ENCODE peak calls at places on chromosomes 16 and 17, in five cellular contexts. T is cardiac muscle cell, J is fibroblast of the aortic adventitia, U is astrocyte of the spinal cord, M is tibial artery. L is an unnamed sample.

GRCh38 chr16:426906-427249 is 1.4 kb downstream of the RAB11FIP3 start:
- DNase-seq in J (no peak), T (no peak), M (peak), U (no peak), L (no peak)

GRCh38 chr16:74832228-74832627 is 57.6 kb upstream of the FA2H start:
- DNase-seq in U (no peak), M (no peak), J (no peak), T (no peak), L (no peak)

GRCh38 chr17:76920364-76921139 is 52.3 kb downstream of the MGAT5B start:
- DNase-seq in T (no peak), U (no peak), J (no peak), M (no peak), L (no peak)

GRCh38 chr17:82107341-82107860 is 9.4 kb upstream of the FASN start:
- DNase-seq in M (no peak), T (no peak), J (no peak), U (no peak), L (peak)

GRCh38 chr17:41785091-41785875 is 1.2 kb downstream of the JUP start:
- DNase-seq in J (no peak), T (peak), U (no peak), M (no peak), L (no peak)

GRCh38 chr16:66605177-66605999 is 884 bp downstream of the CMTM3 start:
- DNase-seq in U (peak), M (peak), T (peak), J (peak), L (peak)

GRCh38 chr16:5323284-5323683 is 225.7 kb upstream of the EEF2KMT start:
- DNase-seq in T (no peak), M (no peak), J (no peak), U (no peak), L (no peak)

GRCh38 chr17:83058478-83059167 is 20.8 kb upstream of the METRNL start:
- DNase-seq in M (no peak), U (no peak), J (no peak), T (no peak), L (no peak)

GRCh38 chr17:75832164-75832651 is 12.0 kb downstream of the UNC13D start:
- DNase-seq in J (peak), M (no peak), U (peak), T (peak), L (no peak)

GRCh38 chr17:20241855-20242254 is 225.5 kb downstream of the LGALS9B start:
- DNase-seq in M (no peak), T (no peak), J (no peak), U (no peak), L (no peak)

GRCh38 chr17:8482546-8482945 is 46.9 kb downstream of the NDEL1 start:
- DNase-seq in M (no peak), J (no peak), U (no peak), T (no peak), L (no peak)

GRCh38 chr16:89697616-89698331 is 3.7 kb downstream of the SPATA2L start:
- DNase-seq in M (no peak), T (no peak), J (no peak), U (no peak), L (no peak)

GRCh38 chr17:55434721-55435120 is 13.1 kb upstream of the MMD start:
- DNase-seq in U (no peak), M (no peak), T (no peak), J (no peak), L (no peak)

GRCh38 chr16:1337486-1337885 is 4.0 kb downstream of the BAIAP3 start:
- DNase-seq in J (no peak), U (no peak), T (no peak), M (no peak), L (no peak)

GRCh38 chr16:90077757-90078593 is 844 bp upstream of the PRDM7 start:
- DNase-seq in U (peak), T (peak), J (peak), M (no peak), L (peak)

GRCh38 chr16:53817117-53817516 is 113.2 kb downstream of the FTO start:
- DNase-seq in T (peak), U (peak), J (peak), M (no peak), L (no peak)

GRCh38 chr16:69132424-69133252 is at the start of the genes CHTF8 and UTP4:
- DNase-seq in M (peak), T (peak), U (peak), J (peak), L (peak)

GRCh38 chr17:65254166-65254565 is 117.0 kb downstream of the RGS9 start:
- DNase-seq in J (no peak), M (no peak), U (no peak), T (peak), L (no peak)

GRCh38 chr16:79006206-79006605 is 594.3 kb downstream of the MAF start:
- DNase-seq in M (no peak), U (no peak), T (no peak), J (no peak), L (no peak)

GRCh38 chr17:13395346-13395745 is 206.4 kb downstream of the HS3ST3A1 start:
- DNase-seq in U (peak), T (peak), J (no peak), M (no peak), L (no peak)

GRCh38 chr16:24771132-24771778 is 41.8 kb downstream of the TNRC6A start:
- DNase-seq in M (no peak), T (peak), J (peak), U (peak), L (no peak)

GRCh38 chr16:17213025-17213424 is 257.7 kb downstream of the XYLT1 start:
- DNase-seq in T (no peak), J (no peak), U (no peak), M (no peak), L (no peak)

GRCh38 chr17:74842599-74843351 is 16.9 kb downstream of the GRIN2C start:
- DNase-seq in T (peak), U (peak), M (no peak), J (peak), L (no peak)

GRCh38 chr16:81521141-81521626 is 76.6 kb downstream of the CMIP start:
- DNase-seq in M (no peak), T (no peak), J (no peak), U (no peak), L (peak)

GRCh38 chr16:51641191-51641765 is 490.2 kb upstream of the SALL1 start:
- DNase-seq in J (peak), U (peak), M (no peak), T (no peak), L (no peak)

GRCh38 chr16:85613609-85614337 is 651 bp downstream of the GSE1 start:
- DNase-seq in U (no peak), T (peak), J (peak), M (peak), L (peak)

GRCh38 chr16:69482410-69482951 is 58.1 kb downstream of the CYB5B start:
- DNase-seq in M (peak), T (peak), J (peak), U (peak), L (no peak)

GRCh38 chr16:50763211-50763610 is 21.3 kb downstream of the CYLD start:
- DNase-seq in M (no peak), T (peak), U (no peak), J (peak), L (no peak)

GRCh38 chr16:67667434-67667816 is 811 bp downstream of the C16orf86 start:
- DNase-seq in T (no peak), U (no peak), J (no peak), M (no peak), L (no peak)

GRCh38 chr17:45792995-45793755 is 9.1 kb downstream of the CRHR1 start:
- DNase-seq in U (no peak), M (no peak), J (peak), T (peak), L (no peak)

GRCh38 chr16:23670137-23670776 is 8.4 kb upstream of the PLK1 start:
- DNase-seq in T (peak), J (peak), U (peak), M (no peak), L (peak)

GRCh38 chr17:81523139-81524062 is 4.8 kb upstream of the FSCN2 start:
- DNase-seq in T (peak), M (no peak), U (no peak), J (peak), L (no peak)

GRCh38 chr16:84504420-84505248 is at the start of gene MEAK7:
- DNase-seq in J (peak), T (peak), U (peak), M (peak), L (peak)

GRCh38 chr16:89371968-89372634 is 118.3 kb downstream of the ANKRD11 start:
- DNase-seq in J (no peak), U (no peak), T (no peak), M (no peak), L (no peak)

GRCh38 chr16:166375-167116 is 768 bp downstream of the HBM start:
- DNase-seq in J (no peak), U (no peak), M (no peak), T (no peak), L (no peak)

GRCh38 chr16:84143784-84144199 is 1.2 kb downstream of the HSDL1 start:
- DNase-seq in M (no peak), T (peak), J (no peak), U (no peak), L (no peak)

GRCh38 chr17:72618018-72618509 is 474.4 kb downstream of the SLC39A11 start:
- DNase-seq in M (no peak), U (no peak), T (peak), J (no peak), L (no peak)

GRCh38 chr17:72619976-72620650 is 472.4 kb downstream of the SLC39A11 start:
- DNase-seq in J (no peak), M (no peak), U (no peak), T (no peak), L (no peak)

GRCh38 chr17:72624652-72625051 is 467.8 kb downstream of the SLC39A11 start:
- DNase-seq in J (no peak), M (no peak), T (no peak), U (no peak), L (no peak)

GRCh38 chr17:72617557-72617956 is 474.9 kb downstream of the SLC39A11 start:
- DNase-seq in U (no peak), T (no peak), M (no peak), J (no peak), L (no peak)

DNA sequence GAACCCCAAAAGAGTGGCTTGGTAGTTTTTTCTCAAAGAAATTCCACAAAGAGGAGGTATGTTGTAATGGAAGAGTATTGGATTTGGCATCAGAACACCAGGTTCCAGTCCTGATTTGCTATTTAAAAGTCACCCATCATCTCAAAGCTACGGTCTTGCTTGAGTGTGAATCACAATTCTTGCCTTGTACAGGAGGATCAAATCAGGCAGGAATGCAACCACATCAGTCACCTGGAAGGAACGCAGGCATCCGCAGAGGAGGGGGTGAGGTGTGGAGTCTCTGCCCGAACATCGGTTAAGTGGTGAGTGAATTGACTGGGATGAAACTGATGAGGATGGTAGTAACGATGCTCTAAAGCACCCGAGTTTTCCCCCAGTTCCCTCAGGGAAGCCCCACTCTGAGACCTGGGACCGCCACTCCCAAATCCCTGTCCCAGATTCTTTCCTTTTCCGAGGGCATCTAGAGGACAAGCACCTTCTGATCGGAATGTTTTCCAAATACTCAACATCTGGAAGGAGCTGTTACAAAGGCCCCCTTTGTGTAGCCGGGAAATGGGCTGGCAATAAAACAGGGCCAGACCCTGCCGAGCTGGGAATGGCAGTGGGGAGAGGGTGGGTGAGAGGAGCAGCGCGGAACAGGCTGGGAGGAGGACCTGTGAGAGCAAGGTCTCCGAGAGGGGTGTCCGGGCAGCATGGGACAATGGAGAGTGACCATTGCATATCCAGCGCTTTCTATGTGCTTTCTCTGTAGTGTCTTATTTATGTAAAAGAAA is 469.6 kb downstream of the SLC39A11 start:
- DNase-seq in J (no peak), U (no peak), M (no peak), T (no peak), L (no peak)
- TF ChIP-seq CTCF in J (no peak), U (no peak), M (no peak), T (no peak), L (no peak)

GRCh38 chr16:30353438-30354129 is 1.5 kb downstream of the CD2BP2 start:
- DNase-seq in J (no peak), M (no peak), T (no peak), U (no peak), L (no peak)
- H3K4me3 ChIP-seq in J (peak), M (no peak), T (no peak), U (no peak), L (no peak)

DNA sequence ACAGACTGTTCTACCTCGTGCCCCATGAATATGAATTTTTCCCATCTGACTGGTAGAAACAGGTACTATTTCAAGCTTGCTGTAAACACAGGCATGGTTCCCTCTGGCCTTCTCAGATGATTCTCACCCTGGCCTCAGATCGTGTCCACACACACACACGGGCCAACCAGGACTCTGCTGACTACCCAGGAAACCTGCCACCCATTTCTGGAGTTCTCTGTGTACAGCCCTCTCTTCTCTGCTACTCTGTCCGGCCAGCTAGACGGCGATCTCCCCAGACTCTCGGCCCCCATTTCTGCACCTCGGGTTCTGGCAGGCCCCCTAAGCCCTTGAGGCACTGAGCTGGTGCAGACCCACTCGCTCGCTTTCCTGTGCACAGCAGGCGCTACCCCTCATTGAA is 31.2 kb downstream of the RPA1 start:
- DNase-seq in J (no peak), T (no peak), U (no peak), M (no peak), L (no peak)
- TF ChIP-seq CTCF in J (no peak), T (no peak), U (no peak), M (no peak), L (no peak)

GRCh38 chr17:61400786-61401279 is 1.2 kb downstream of the TBX2 start:
- DNase-seq in M (no peak), T (peak), J (peak), U (no peak), L (no peak)
- H3K4me3 ChIP-seq in M (peak), T (peak), J (peak), U (peak), L (no peak)

GRCh38 chr17:37490022-37490587 is 414 bp downstream of the DUSP14 start:
- DNase-seq in M (peak), U (peak), T (peak), J (peak), L (peak)

GRCh38 chr17:37485938-37486570 is 3.6 kb upstream of the DUSP14 start:
- DNase-seq in U (no peak), M (no peak), J (no peak), T (no peak), L (no peak)

GRCh38 chr17:37489197-37490001 is at the start of gene DUSP14:
- DNase-seq in T (peak), U (peak), J (peak), M (peak), L (peak)

GRCh38 chr17:37488607-37489196 is 989 bp upstream of the DUSP14 start:
- DNase-seq in U (peak), J (peak), M (peak), T (peak), L (no peak)

GRCh38 chr17:37488009-37488604 is 1.6 kb upstream of the DUSP14 start:
- DNase-seq in J (peak), M (no peak), T (peak), U (peak), L (no peak)
- TF ChIP-seq CTCF in J (no peak), M (no peak), T (no peak), U (no peak), L (no peak)

GRCh38 chr17:17204041-17204591 is 2.0 kb downstream of the PLD6 start:
- DNase-seq in U (no peak), J (no peak), M (peak), T (no peak), L (no peak)
- H3K4me3 ChIP-seq in U (no peak), J (no peak), M (peak), T (no peak), L (peak)

L was measured in GM06990.